ENCODE peak calls at places on chromosomes 16 and 17, in five cellular contexts. J is IMR-90, X is mesendoderm, Z is H1, I is mesenchymal stem cell. B is an unnamed sample.
A peak's percentile ranks its signal among the peaks of the same experiment; 100 is the strongest.

GRCh38 chr17:11986939-11987329 is 10.3 kb downstream of the ZNF18 start:
- DNase-seq in X (peak; percentile 65), Z (no peak), J (peak; percentile 60), I (peak; percentile 57), B (peak; percentile 24)

GRCh38 chr16:8958344-8958808 is 5.3 kb downstream of the USP7 start:
- DNase-seq in Z (no peak), I (peak; percentile 89), J (peak; percentile 69), X (peak; percentile 42), B (no peak)

GRCh38 chr17:54891176-54891821 is 9.4 kb upstream of the TOM1L1 start:
- DNase-seq in X (peak; percentile 80), I (peak; percentile 72), Z (no peak), J (peak; percentile 73), B (peak; percentile 51)

GRCh38 chr16:23072084-23072599 is 77.1 kb downstream of the USP31 start:
- DNase-seq in I (peak; percentile 9), X (no peak), J (peak; percentile 77), Z (no peak), B (no peak)

GRCh38 chr17:67779098-67779672 is 46.1 kb upstream of the BPTF start:
- DNase-seq in X (peak; percentile 71), Z (peak; percentile 34), J (peak; percentile 61), I (peak; percentile 27), B (peak; percentile 20)

GRCh38 chr17:40107266-40107980 is 7.0 kb upstream of the NR1D1 start:
- DNase-seq in I (peak; percentile 78), J (no peak), X (no peak), Z (no peak), B (no peak)

GRCh38 chr16:2152695-2153506 is 2.7 kb upstream of the TRAF7 start:
- DNase-seq in X (peak; percentile 52), Z (no peak), I (no peak), J (no peak), B (no peak)

GRCh38 chr17:32551186-32551955 is 64.6 kb downstream of the CDK5R1 start:
- DNase-seq in J (peak; percentile 50), I (peak; percentile 52), Z (no peak), X (no peak), B (no peak)

GRCh38 chr16:27246439-27246838 is 22.1 kb downstream of the NSMCE1 start:
- DNase-seq in J (no peak), I (no peak), Z (no peak), X (no peak), B (no peak)

GRCh38 chr16:610513-611381 is 20.0 kb upstream of the WFIKKN1 start:
- DNase-seq in J (no peak), Z (no peak), I (no peak), X (peak; percentile 77), B (no peak)

GRCh38 chr17:12665263-12666210 is at the start of gene MYOCD:
- DNase-seq in X (peak; percentile 94), Z (peak; percentile 79), I (peak; percentile 45), J (peak; percentile 71), B (peak; percentile 87)

GRCh38 chr16:76193851-76194620 is 83.2 kb upstream of the CNTNAP4 start:
- DNase-seq in X (no peak), I (peak; percentile 80), Z (no peak), J (no peak), B (no peak)

GRCh38 chr16:8729779-8730334 is 55.4 kb downstream of the ABAT start:
- DNase-seq in J (no peak), Z (no peak), I (no peak), X (no peak), B (no peak)

GRCh38 chr16:3754304-3754703 is 37.0 kb upstream of the TRAP1 start:
- DNase-seq in I (peak; percentile 21), J (peak; percentile 62), Z (no peak), X (no peak), B (no peak)

GRCh38 chr16:21645261-21645721 is 7.1 kb downstream of the IGSF6 start:
- DNase-seq in J (peak; percentile 43), I (peak; percentile 62), X (no peak), Z (no peak), B (no peak)

GRCh38 chr16:87791295-87792204 is 25.8 kb upstream of the KLHDC4 start:
- DNase-seq in X (no peak), I (no peak), Z (no peak), J (no peak), B (no peak)

GRCh38 chr17:40319651-40320550 is 10.9 kb downstream of the RARA start:
- DNase-seq in J (no peak), X (no peak), I (no peak), Z (no peak), B (no peak)

GRCh38 chr17:27206447-27206846 is 87.5 kb upstream of the WSB1 start:
- DNase-seq in I (peak; percentile 2), Z (no peak), X (no peak), J (no peak), B (no peak)

GRCh38 chr17:39244600-39245570 is 19.1 kb upstream of the STAC2 start:
- DNase-seq in Z (peak; percentile 93), X (peak; percentile 95), I (peak; percentile 82), J (peak; percentile 76), B (peak; percentile 90)

GRCh38 chr17:58329808-58330543 is 1.4 kb upstream of the TSPOAP1 start:
- DNase-seq in I (no peak), X (no peak), J (no peak), Z (no peak), B (no peak)
- H3K4me3 ChIP-seq in I (no peak overlapping the region), X (no peak overlapping the region), J (no peak overlapping the region), Z (no peak overlapping the region), B (no peak overlapping the region)

GRCh38 chr16:58028541-58029070 is 3.1 kb downstream of the MMP15 start:
- DNase-seq in Z (no peak), J (no peak), X (peak; percentile 46), I (no peak), B (no peak)
- H2BK15ac ChIP-seq in Z (peak overlapping the region; percentile 97), J (no peak overlapping the region), X (no peak overlapping the region), I (no peak overlapping the region), B (peak overlapping the region; percentile 8)

GRCh38 chr16:66660422-66661209 is 35.9 kb downstream of the CMTM4 start:
- DNase-seq in I (peak; percentile 93), Z (no peak), X (peak; percentile 81), J (peak; percentile 84), B (peak; percentile 29)
- H3K4me3 ChIP-seq in I (peak overlapping the region; percentile 30), Z (no peak overlapping the region), X (no peak overlapping the region), J (no peak overlapping the region), B (no peak overlapping the region)

DNA sequence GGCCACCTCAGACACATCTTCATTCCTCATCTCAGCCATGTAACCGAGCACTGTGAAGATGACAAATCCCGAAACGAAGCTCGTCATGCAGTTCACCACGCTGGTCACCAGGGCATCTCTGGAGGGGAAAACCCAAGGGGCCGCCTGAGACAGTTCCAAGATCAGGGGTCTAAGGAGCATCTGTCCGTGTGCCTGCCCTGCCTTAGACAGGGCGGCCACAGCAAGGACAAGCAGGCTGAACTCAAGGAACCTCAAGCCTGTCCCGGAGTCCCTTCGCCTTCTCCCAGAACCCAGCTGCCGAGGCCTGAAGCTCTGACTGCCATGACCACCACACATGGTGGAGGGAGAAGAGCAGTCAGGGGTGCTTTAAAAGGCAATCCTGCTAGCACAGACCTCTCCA is 22.7 kb downstream of the SLC6A4 start:
- DNase-seq in J (no peak), Z (no peak), X (no peak), I (no peak), B (no peak)
- H2BK15ac ChIP-seq in J (no peak overlapping the region), Z (no peak overlapping the region), X (no peak overlapping the region), I (no peak overlapping the region), B (no peak overlapping the region)

GRCh38 chr16:64865037-64865696 is 256.7 kb downstream of the CDH11 start:
- DNase-seq in Z (no peak), I (peak; percentile 52), J (peak; percentile 16), X (no peak), B (no peak)
- H3K4me3 ChIP-seq in Z (no peak overlapping the region), I (no peak overlapping the region), J (no peak overlapping the region), X (no peak overlapping the region), B (no peak overlapping the region)